ENCODE peak calls at places on chromosomes 3 and 15, in four cellular contexts. Q is CD4-positive, alpha-beta memory T cell; D is left ventricle myocardium inferior; Y is heart right ventricle. X is an unnamed sample.

GRCh38 chr3:172929451-172929850 is 178.9 kb downstream of the ECT2 start:
- DNase-seq in Q (no peak), D (no peak), Y (no peak), X (no peak)

GRCh38 chr15:66099950-66100671 is 153.4 kb downstream of the MEGF11 start:
- DNase-seq in Y (no peak), Q (no peak), D (no peak), X (no peak)

GRCh38 chr3:50211930-50212329 is 6.9 kb downstream of the SLC38A3 start:
- DNase-seq in D (no peak), Q (no peak), Y (no peak), X (no peak)

GRCh38 chr3:190444576-190445145 is 5.0 kb downstream of the TMEM207 start:
- DNase-seq in Y (no peak), D (no peak), Q (no peak), X (no peak)

GRCh38 chr15:51450001-51450400 is 108.5 kb downstream of the GLDN start:
- DNase-seq in D (no peak), Q (no peak), Y (no peak), X (no peak)

GRCh38 chr15:78340243-78341056 is at the start of gene CRABP1:
- DNase-seq in D (no peak), Q (no peak), Y (no peak), X (no peak)

GRCh38 chr15:80495406-80495942 is 91.3 kb downstream of the ARNT2 start:
- DNase-seq in Y (no peak), D (no peak), Q (no peak), X (no peak)

GRCh38 chr3:119356646-119357045 is 62.5 kb downstream of the ARHGAP31 start:
- DNase-seq in Y (no peak), D (no peak), Q (no peak), X (no peak)

GRCh38 chr15:92801774-92802464 is 98.2 kb upstream of the CHD2 start:
- DNase-seq in D (peak; percentile 56), Q (no peak), Y (no peak), X (peak; percentile 83)

GRCh38 chr15:66886241-66886675 is 179.1 kb upstream of the SMAD3 start:
- DNase-seq in D (no peak), Q (no peak), Y (no peak), X (no peak)

GRCh38 chr3:18047052-18047451 is 304.6 kb upstream of the TBC1D5 start:
- DNase-seq in Q (no peak), D (no peak), Y (no peak), X (no peak)

GRCh38 chr3:62935793-62936192 is 60.6 kb upstream of the CADPS start:
- DNase-seq in Y (no peak), D (no peak), Q (no peak), X (no peak)

GRCh38 chr3:45381168-45381852 is 7.1 kb upstream of the LARS2 start:
- DNase-seq in Y (peak; percentile 23), D (peak; percentile 15), Q (no peak), X (no peak)

GRCh38 chr15:95557226-95558046 is 773.1 kb upstream of the NR2F2 start:
- DNase-seq in Q (no peak), D (no peak), Y (no peak), X (no peak)

GRCh38 chr3:130915567-130916292 is 21.8 kb downstream of the ATP2C1 start:
- DNase-seq in D (no peak), Y (no peak), Q (no peak), X (no peak)

DNA sequence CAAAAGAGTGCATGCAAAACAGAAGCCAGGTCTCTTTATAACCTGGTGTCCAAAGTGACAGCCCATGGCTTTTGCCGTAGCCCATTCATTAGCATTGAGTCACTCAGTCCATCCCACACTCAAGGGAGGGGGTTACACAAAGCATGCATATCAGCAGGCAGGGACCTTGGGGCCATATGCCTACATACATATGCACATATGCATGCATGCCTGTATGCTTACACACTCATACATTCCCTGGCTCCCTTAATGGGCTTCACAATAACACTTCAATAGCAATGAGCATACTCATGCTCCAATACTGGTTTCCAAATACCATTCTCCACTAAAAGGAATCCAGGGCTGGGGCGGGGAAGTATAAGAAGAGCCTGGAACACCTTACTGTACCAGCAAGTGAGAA is 22.0 kb downstream of the TRPM1 start:
- DNase-seq in D (no peak), Q (no peak), Y (no peak), X (no peak)
- H3K4me1 ChIP-seq in D (peaks cover 30% of the 10 kb centered on the region), Q (no peaks in the 10 kb centered on the region), Y (no peaks in the 10 kb centered on the region), X (no peaks in the 10 kb centered on the region)

GRCh38 chr15:27087651-27088583 is 116.9 kb downstream of the GABRG3 start:
- DNase-seq in Q (no peak), D (no peak), Y (no peak), X (no peak)

GRCh38 chr15:27088584-27089232 is 117.7 kb downstream of the GABRG3 start:
- DNase-seq in D (no peak), Y (no peak), Q (no peak), X (no peak)

GRCh38 chr15:27089233-27089586 is 118.2 kb downstream of the GABRG3 start:
- DNase-seq in Q (no peak), D (no peak), Y (no peak), X (no peak)

GRCh38 chr15:27091270-27091940 is 120.4 kb downstream of the GABRG3 start:
- DNase-seq in D (no peak), Q (no peak), Y (no peak), X (no peak)

DNA sequence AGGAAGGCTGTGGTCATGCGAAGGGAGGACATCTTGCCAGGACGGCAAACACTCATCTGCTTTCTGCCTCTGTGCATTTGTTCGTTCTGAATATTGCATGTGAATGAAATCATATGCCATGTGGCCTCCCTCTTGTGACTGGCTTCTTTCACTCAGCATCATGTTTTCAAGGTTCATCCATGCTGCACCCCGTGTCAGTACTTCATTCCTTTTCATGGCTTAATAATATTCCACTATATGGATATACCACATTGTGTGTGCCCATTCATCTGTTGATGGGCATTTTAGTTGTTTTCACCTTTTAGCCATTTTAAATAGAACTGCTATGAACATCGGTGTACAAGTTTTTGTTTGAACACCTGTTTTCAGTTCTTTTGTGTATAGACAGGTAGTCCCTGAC is 118.7 kb downstream of the GABRG3 start:
- DNase-seq in D (no peak), Q (no peak), Y (no peak), X (no peak)
- H3K27ac ChIP-seq in D (no peak overlapping the region), Q (no peak overlapping the region), Y (no peak overlapping the region), X (no peak overlapping the region)

GRCh38 chr3:160224811-160225180 is 426 bp upstream of the C3orf80 start:
- DNase-seq in Q (no peak), Y (no peak), D (no peak), X (no peak)

GRCh38 chr3:160225181-160226025 is at the start of gene C3orf80:
- DNase-seq in D (peak; percentile 36), Y (peak; percentile 21), Q (peak; percentile 44), X (peak; percentile 66)

GRCh38 chr3:160226026-160226739 is 961 bp downstream of the C3orf80 start:
- DNase-seq in D (no peak), Y (no peak), Q (no peak), X (no peak)

GRCh38 chr3:160227389-160227788 is 2.2 kb downstream of the C3orf80 start:
- DNase-seq in Y (no peak), D (no peak), Q (no peak), X (no peak)

GRCh38 chr3:160226740-160227048 is 1.5 kb downstream of the C3orf80 start:
- DNase-seq in Y (no peak), D (no peak), Q (no peak), X (no peak)
- H3K4me3 ChIP-seq in Y (peak overlapping the region; percentile 48), D (peak overlapping the region; percentile 77), Q (no peak overlapping the region), X (no peak overlapping the region)

DNA sequence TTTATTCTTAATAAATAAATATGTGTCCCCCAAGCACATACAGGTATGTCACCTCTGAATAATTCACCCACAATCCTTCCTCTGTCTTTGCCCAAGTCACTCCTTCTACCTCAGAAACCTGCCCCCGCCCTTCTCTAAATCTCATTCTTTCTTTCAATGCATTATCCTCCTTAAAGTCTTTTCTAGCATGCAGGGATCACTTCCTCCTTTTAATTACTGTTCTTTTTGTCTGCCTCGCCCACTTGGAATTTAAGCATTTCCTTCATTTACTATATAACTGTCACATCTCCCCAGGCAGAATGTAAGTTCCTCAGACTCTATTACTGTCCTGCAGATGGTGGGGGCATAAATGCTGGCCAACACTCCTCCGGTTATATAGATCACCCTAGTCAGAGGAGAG is 7.8 kb downstream of the CCDC80 start:
- DNase-seq in Y (no peak), D (no peak), Q (no peak), X (no peak)
- H3K4me1 ChIP-seq in Y (no peaks in the 10 kb centered on the region), D (no peaks in the 10 kb centered on the region), Q (peaks cover 5% of the 10 kb centered on the region), X (peaks cover 2% of the 10 kb centered on the region)

DNA sequence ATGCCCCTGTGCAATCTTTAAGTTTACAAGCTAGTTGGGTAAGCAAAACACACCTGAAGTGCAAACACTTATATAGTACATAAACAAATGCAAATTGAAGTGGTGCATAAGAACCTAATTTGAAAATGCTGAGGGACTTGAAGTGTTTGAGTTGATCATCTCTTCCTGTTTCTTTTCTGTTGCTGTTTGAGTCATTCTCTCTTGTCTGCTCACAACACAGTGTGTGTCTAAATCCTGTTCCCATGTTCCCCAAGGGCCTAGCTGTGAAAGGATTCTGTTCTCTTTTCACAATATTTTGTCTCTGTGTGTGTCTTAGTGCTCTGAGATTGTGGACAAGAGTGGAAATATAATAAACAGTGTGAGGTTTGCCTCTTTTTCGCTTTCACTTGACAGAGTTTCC is 6.1 kb downstream of the CD96 start:
- DNase-seq in Y (no peak), D (no peak), Q (no peak), X (no peak)
- H3K27ac ChIP-seq in Y (no peak overlapping the region), D (no peak overlapping the region), Q (peak overlapping the region; percentile 89), X (no peak overlapping the region)

X was measured in aorta.